ENCODE peak calls at places on chromosomes 11 and 22, in five cellular contexts. One of them, this sample, is unnamed.

GRCh38 chr11:93906486-93906885 is 56.1 kb upstream of the VSTM5 start:
- DNase-seq in activated CD4-positive, alpha-beta T cell treated with anti-CD3 and anti-CD28 coated beads, Interleukin-2, amount 50 U/mL, for 48 hours: no peak
- DNase-seq in CD4-positive, alpha-beta T cell: no peak
- DNase-seq in NCI-H2029: no peak
- DNase-seq in activated effector memory CD4-positive, alpha-beta T cell treated with Interleukin-2 at 50 U/mL for 16 hours: no peak
- DNase-seq in this sample: no peak

GRCh38 chr22:38755911-38756532 is at the start of gene SUN2:
- DNase-seq in activated CD4-positive, alpha-beta T cell treated with anti-CD3 and anti-CD28 coated beads, Interleukin-2, amount 50 U/mL, for 48 hours: peak
- DNase-seq in CD4-positive, alpha-beta T cell: peak
- DNase-seq in NCI-H2029: peak
- DNase-seq in activated effector memory CD4-positive, alpha-beta T cell treated with Interleukin-2 at 50 U/mL for 16 hours: peak
- DNase-seq in this sample: peak

GRCh38 chr22:24423519-24424000 is 3.8 kb upstream of the ADORA2A start:
- DNase-seq in activated CD4-positive, alpha-beta T cell treated with anti-CD3 and anti-CD28 coated beads, Interleukin-2, amount 50 U/mL, for 48 hours: peak
- DNase-seq in CD4-positive, alpha-beta T cell: peak
- DNase-seq in NCI-H2029: no peak
- DNase-seq in activated effector memory CD4-positive, alpha-beta T cell treated with Interleukin-2 at 50 U/mL for 16 hours: peak
- DNase-seq in this sample: peak

GRCh38 chr22:39290248-39290720 is 29.1 kb downstream of the RPL3 start:
- DNase-seq in activated CD4-positive, alpha-beta T cell treated with anti-CD3 and anti-CD28 coated beads, Interleukin-2, amount 50 U/mL, for 48 hours: no peak
- DNase-seq in CD4-positive, alpha-beta T cell: no peak
- DNase-seq in NCI-H2029: no peak
- DNase-seq in activated effector memory CD4-positive, alpha-beta T cell treated with Interleukin-2 at 50 U/mL for 16 hours: no peak
- DNase-seq in this sample: no peak

GRCh38 chr11:1696608-1697570 is at the start of gene KRTAP5-6:
- DNase-seq in activated CD4-positive, alpha-beta T cell treated with anti-CD3 and anti-CD28 coated beads, Interleukin-2, amount 50 U/mL, for 48 hours: no peak
- DNase-seq in CD4-positive, alpha-beta T cell: no peak
- DNase-seq in NCI-H2029: no peak
- DNase-seq in activated effector memory CD4-positive, alpha-beta T cell treated with Interleukin-2 at 50 U/mL for 16 hours: no peak
- DNase-seq in this sample: no peak

GRCh38 chr22:36892292-36892691 is 21.1 kb upstream of the CSF2RB start:
- DNase-seq in activated CD4-positive, alpha-beta T cell treated with anti-CD3 and anti-CD28 coated beads, Interleukin-2, amount 50 U/mL, for 48 hours: no peak
- DNase-seq in CD4-positive, alpha-beta T cell: no peak
- DNase-seq in NCI-H2029: no peak
- DNase-seq in activated effector memory CD4-positive, alpha-beta T cell treated with Interleukin-2 at 50 U/mL for 16 hours: no peak
- DNase-seq in this sample: no peak

GRCh38 chr11:110317516-110317932 is 21.1 kb upstream of the RDX start:
- DNase-seq in activated CD4-positive, alpha-beta T cell treated with anti-CD3 and anti-CD28 coated beads, Interleukin-2, amount 50 U/mL, for 48 hours: no peak
- DNase-seq in CD4-positive, alpha-beta T cell: no peak
- DNase-seq in NCI-H2029: peak
- DNase-seq in activated effector memory CD4-positive, alpha-beta T cell treated with Interleukin-2 at 50 U/mL for 16 hours: no peak
- DNase-seq in this sample: no peak

GRCh38 chr11:35945137-35945518 is 1.3 kb downstream of the LDLRAD3 start:
- DNase-seq in activated CD4-positive, alpha-beta T cell treated with anti-CD3 and anti-CD28 coated beads, Interleukin-2, amount 50 U/mL, for 48 hours: no peak
- DNase-seq in CD4-positive, alpha-beta T cell: no peak
- DNase-seq in NCI-H2029: no peak
- DNase-seq in activated effector memory CD4-positive, alpha-beta T cell treated with Interleukin-2 at 50 U/mL for 16 hours: no peak
- DNase-seq in this sample: no peak

GRCh38 chr11:131468565-131468964 is 98.2 kb downstream of the NTM start:
- DNase-seq in activated CD4-positive, alpha-beta T cell treated with anti-CD3 and anti-CD28 coated beads, Interleukin-2, amount 50 U/mL, for 48 hours: no peak
- DNase-seq in CD4-positive, alpha-beta T cell: no peak
- DNase-seq in NCI-H2029: no peak
- DNase-seq in activated effector memory CD4-positive, alpha-beta T cell treated with Interleukin-2 at 50 U/mL for 16 hours: no peak
- DNase-seq in this sample: no peak

GRCh38 chr11:1222491-1223345 is at the start of gene MUC5B:
- DNase-seq in activated CD4-positive, alpha-beta T cell treated with anti-CD3 and anti-CD28 coated beads, Interleukin-2, amount 50 U/mL, for 48 hours: no peak
- DNase-seq in CD4-positive, alpha-beta T cell: no peak
- DNase-seq in NCI-H2029: no peak
- DNase-seq in activated effector memory CD4-positive, alpha-beta T cell treated with Interleukin-2 at 50 U/mL for 16 hours: no peak
- DNase-seq in this sample: no peak

GRCh38 chr22:28892175-28892731 is 8.9 kb downstream of the ZNRF3 start:
- DNase-seq in activated CD4-positive, alpha-beta T cell treated with anti-CD3 and anti-CD28 coated beads, Interleukin-2, amount 50 U/mL, for 48 hours: no peak
- DNase-seq in CD4-positive, alpha-beta T cell: no peak
- DNase-seq in NCI-H2029: no peak
- DNase-seq in activated effector memory CD4-positive, alpha-beta T cell treated with Interleukin-2 at 50 U/mL for 16 hours: no peak
- DNase-seq in this sample: no peak

GRCh38 chr22:47161631-47162030 is 399.2 kb downstream of the TBC1D22A start:
- DNase-seq in activated CD4-positive, alpha-beta T cell treated with anti-CD3 and anti-CD28 coated beads, Interleukin-2, amount 50 U/mL, for 48 hours: no peak
- DNase-seq in CD4-positive, alpha-beta T cell: no peak
- DNase-seq in NCI-H2029: no peak
- DNase-seq in activated effector memory CD4-positive, alpha-beta T cell treated with Interleukin-2 at 50 U/mL for 16 hours: no peak
- DNase-seq in this sample: no peak

GRCh38 chr11:19561011-19561410 is 151.6 kb upstream of the NAV2 start:
- DNase-seq in activated CD4-positive, alpha-beta T cell treated with anti-CD3 and anti-CD28 coated beads, Interleukin-2, amount 50 U/mL, for 48 hours: no peak
- DNase-seq in CD4-positive, alpha-beta T cell: no peak
- DNase-seq in NCI-H2029: no peak
- DNase-seq in activated effector memory CD4-positive, alpha-beta T cell treated with Interleukin-2 at 50 U/mL for 16 hours: no peak
- DNase-seq in this sample: no peak

GRCh38 chr11:9662273-9662672 is 1.6 kb upstream of the SWAP70 start:
- DNase-seq in activated CD4-positive, alpha-beta T cell treated with anti-CD3 and anti-CD28 coated beads, Interleukin-2, amount 50 U/mL, for 48 hours: no peak
- DNase-seq in CD4-positive, alpha-beta T cell: no peak
- DNase-seq in NCI-H2029: no peak
- DNase-seq in activated effector memory CD4-positive, alpha-beta T cell treated with Interleukin-2 at 50 U/mL for 16 hours: no peak
- DNase-seq in this sample: no peak

GRCh38 chr11:82869657-82870056 is 30.6 kb downstream of the PRCP start:
- DNase-seq in activated CD4-positive, alpha-beta T cell treated with anti-CD3 and anti-CD28 coated beads, Interleukin-2, amount 50 U/mL, for 48 hours: no peak
- DNase-seq in CD4-positive, alpha-beta T cell: no peak
- DNase-seq in NCI-H2029: no peak
- DNase-seq in activated effector memory CD4-positive, alpha-beta T cell treated with Interleukin-2 at 50 U/mL for 16 hours: no peak
- DNase-seq in this sample: no peak

GRCh38 chr11:85947431-85948272 is 92.5 kb downstream of the CCDC83 start:
- DNase-seq in activated CD4-positive, alpha-beta T cell treated with anti-CD3 and anti-CD28 coated beads, Interleukin-2, amount 50 U/mL, for 48 hours: peak
- DNase-seq in CD4-positive, alpha-beta T cell: no peak
- DNase-seq in NCI-H2029: no peak
- DNase-seq in activated effector memory CD4-positive, alpha-beta T cell treated with Interleukin-2 at 50 U/mL for 16 hours: no peak
- DNase-seq in this sample: peak

GRCh38 chr22:30408388-30409101 is 11.7 kb downstream of the SEC14L2 start:
- DNase-seq in activated CD4-positive, alpha-beta T cell treated with anti-CD3 and anti-CD28 coated beads, Interleukin-2, amount 50 U/mL, for 48 hours: no peak
- DNase-seq in CD4-positive, alpha-beta T cell: no peak
- DNase-seq in NCI-H2029: no peak
- DNase-seq in activated effector memory CD4-positive, alpha-beta T cell treated with Interleukin-2 at 50 U/mL for 16 hours: no peak
- DNase-seq in this sample: no peak

GRCh38 chr11:109644158-109644557 is 222.2 kb downstream of the C11orf87 start:
- DNase-seq in activated CD4-positive, alpha-beta T cell treated with anti-CD3 and anti-CD28 coated beads, Interleukin-2, amount 50 U/mL, for 48 hours: no peak
- DNase-seq in CD4-positive, alpha-beta T cell: no peak
- DNase-seq in NCI-H2029: peak
- DNase-seq in activated effector memory CD4-positive, alpha-beta T cell treated with Interleukin-2 at 50 U/mL for 16 hours: no peak
- DNase-seq in this sample: no peak

GRCh38 chr11:130427581-130428211 is 713 bp downstream of the ADAMTS8 start:
- DNase-seq in activated CD4-positive, alpha-beta T cell treated with anti-CD3 and anti-CD28 coated beads, Interleukin-2, amount 50 U/mL, for 48 hours: no peak
- DNase-seq in CD4-positive, alpha-beta T cell: no peak
- DNase-seq in NCI-H2029: no peak
- DNase-seq in activated effector memory CD4-positive, alpha-beta T cell treated with Interleukin-2 at 50 U/mL for 16 hours: no peak
- DNase-seq in this sample: no peak

GRCh38 chr11:47518212-47518959 is 34.5 kb downstream of the CELF1 start:
- DNase-seq in activated CD4-positive, alpha-beta T cell treated with anti-CD3 and anti-CD28 coated beads, Interleukin-2, amount 50 U/mL, for 48 hours: no peak
- DNase-seq in CD4-positive, alpha-beta T cell: no peak
- DNase-seq in NCI-H2029: no peak
- DNase-seq in activated effector memory CD4-positive, alpha-beta T cell treated with Interleukin-2 at 50 U/mL for 16 hours: no peak
- DNase-seq in this sample: no peak